ENCODE peak calls at places on chromosomes 1 and 21, in seven cellular contexts. One of them, this sample, is unnamed.
A peak's percentile ranks its signal among the peaks of the same experiment; 100 is the strongest.

GRCh38 chr21:42338730-42339715 is 11.8 kb downstream of the TFF2 start:
- DNase-seq in A549: no peak
- DNase-seq in aorta: no peak
- DNase-seq in tibial nerve: no peak
- DNase-seq in thoracic aorta: no peak
- DNase-seq in sigmoid colon: peak; percentile 53
- DNase-seq in cardiac muscle cell: no peak
- DNase-seq in this sample: no peak

GRCh38 chr1:226736908-226737818 is 1.9 kb downstream of the ITPKB start:
- DNase-seq in A549: no peak
- DNase-seq in aorta: peak; percentile 71
- DNase-seq in tibial nerve: no peak
- DNase-seq in thoracic aorta: no peak
- DNase-seq in sigmoid colon: peak; percentile 78
- DNase-seq in cardiac muscle cell: peak; percentile 74
- DNase-seq in this sample: peak; percentile 56

GRCh38 chr1:194795917-194796593 is 1609.6 kb upstream of the B3GALT2 start:
- DNase-seq in A549: no peak
- DNase-seq in aorta: no peak
- DNase-seq in tibial nerve: no peak
- DNase-seq in thoracic aorta: no peak
- DNase-seq in sigmoid colon: no peak
- DNase-seq in cardiac muscle cell: no peak
- DNase-seq in this sample: no peak

GRCh38 chr1:214224605-214225354 is 56.2 kb upstream of the SMYD2 start:
- DNase-seq in A549: no peak
- DNase-seq in aorta: no peak
- DNase-seq in tibial nerve: no peak
- DNase-seq in thoracic aorta: no peak
- DNase-seq in sigmoid colon: no peak
- DNase-seq in cardiac muscle cell: peak; percentile 14
- DNase-seq in this sample: no peak

GRCh38 chr1:55965981-55966461 is 613.3 kb downstream of the PLPP3 start:
- DNase-seq in A549: no peak
- DNase-seq in aorta: no peak
- DNase-seq in tibial nerve: no peak
- DNase-seq in thoracic aorta: no peak
- DNase-seq in sigmoid colon: no peak
- DNase-seq in cardiac muscle cell: no peak
- DNase-seq in this sample: no peak

GRCh38 chr1:183323849-183324683 is 94.1 kb downstream of the NMNAT2 start:
- DNase-seq in A549: no peak
- DNase-seq in aorta: no peak
- DNase-seq in tibial nerve: no peak
- DNase-seq in thoracic aorta: no peak
- DNase-seq in sigmoid colon: no peak
- DNase-seq in cardiac muscle cell: no peak
- DNase-seq in this sample: no peak

GRCh38 chr1:84525738-84526137 is 19.4 kb upstream of the GNG5 start:
- DNase-seq in A549: no peak
- DNase-seq in aorta: no peak
- DNase-seq in tibial nerve: no peak
- DNase-seq in thoracic aorta: no peak
- DNase-seq in sigmoid colon: no peak
- DNase-seq in cardiac muscle cell: no peak
- DNase-seq in this sample: no peak

GRCh38 chr1:145946477-145946986 is 11.3 kb downstream of the LIX1L start:
- DNase-seq in A549: no peak
- DNase-seq in aorta: no peak
- DNase-seq in tibial nerve: no peak
- DNase-seq in thoracic aorta: no peak
- DNase-seq in sigmoid colon: no peak
- DNase-seq in cardiac muscle cell: no peak
- DNase-seq in this sample: no peak

GRCh38 chr1:223849352-223849751 is 3.6 kb upstream of the TP53BP2 start:
- DNase-seq in A549: no peak
- DNase-seq in aorta: no peak
- DNase-seq in tibial nerve: no peak
- DNase-seq in thoracic aorta: no peak
- DNase-seq in sigmoid colon: no peak
- DNase-seq in cardiac muscle cell: no peak
- DNase-seq in this sample: no peak

GRCh38 chr1:150528997-150529396 is 13.4 kb downstream of the FALEC start:
- DNase-seq in A549: no peak
- DNase-seq in aorta: peak; percentile 15
- DNase-seq in tibial nerve: no peak
- DNase-seq in thoracic aorta: no peak
- DNase-seq in sigmoid colon: no peak
- DNase-seq in cardiac muscle cell: no peak
- DNase-seq in this sample: no peak

GRCh38 chr1:39639333-39640130 is at the start of gene HEYL:
- DNase-seq in A549: peak; percentile 86
- DNase-seq in aorta: peak; percentile 85
- DNase-seq in tibial nerve: peak; percentile 32
- DNase-seq in thoracic aorta: peak; percentile 26
- DNase-seq in sigmoid colon: peak; percentile 82
- DNase-seq in cardiac muscle cell: peak; percentile 70
- DNase-seq in this sample: no peak

GRCh38 chr1:209567788-209568187 is 15.7 kb upstream of the CAMK1G start:
- DNase-seq in A549: no peak
- DNase-seq in aorta: no peak
- DNase-seq in tibial nerve: no peak
- DNase-seq in thoracic aorta: no peak
- DNase-seq in sigmoid colon: no peak
- DNase-seq in cardiac muscle cell: peak; percentile 20
- DNase-seq in this sample: no peak

GRCh38 chr1:43238991-43239469 is 30.8 kb upstream of the TMEM125 start:
- DNase-seq in A549: no peak
- DNase-seq in aorta: no peak
- DNase-seq in tibial nerve: no peak
- DNase-seq in thoracic aorta: no peak
- DNase-seq in sigmoid colon: no peak
- DNase-seq in cardiac muscle cell: no peak
- DNase-seq in this sample: no peak

GRCh38 chr1:182170941-182171461 is 109.5 kb upstream of the ZNF648 start:
- DNase-seq in A549: no peak
- DNase-seq in aorta: no peak
- DNase-seq in tibial nerve: no peak
- DNase-seq in thoracic aorta: no peak
- DNase-seq in sigmoid colon: no peak
- DNase-seq in cardiac muscle cell: no peak
- DNase-seq in this sample: no peak

GRCh38 chr1:151533870-151534269 is 6.2 kb upstream of the TUFT1 start:
- DNase-seq in A549: no peak
- DNase-seq in aorta: no peak
- DNase-seq in tibial nerve: no peak
- DNase-seq in thoracic aorta: no peak
- DNase-seq in sigmoid colon: no peak
- DNase-seq in cardiac muscle cell: no peak
- DNase-seq in this sample: no peak

GRCh38 chr1:94555091-94555490 is 13.5 kb upstream of the F3 start:
- DNase-seq in A549: no peak
- DNase-seq in aorta: no peak
- DNase-seq in tibial nerve: no peak
- DNase-seq in thoracic aorta: no peak
- DNase-seq in sigmoid colon: no peak
- DNase-seq in cardiac muscle cell: no peak
- DNase-seq in this sample: no peak
- H3K27ac ChIP-seq in A549: no peak overlapping the region
- H3K27ac ChIP-seq in aorta: no peak overlapping the region
- H3K27ac ChIP-seq in tibial nerve: no peak overlapping the region
- H3K27ac ChIP-seq in thoracic aorta: no peak overlapping the region
- H3K27ac ChIP-seq in sigmoid colon: no peak overlapping the region
- H3K27ac ChIP-seq in cardiac muscle cell: no peak overlapping the region
- H3K27ac ChIP-seq in this sample: no peak overlapping the region

DNA sequence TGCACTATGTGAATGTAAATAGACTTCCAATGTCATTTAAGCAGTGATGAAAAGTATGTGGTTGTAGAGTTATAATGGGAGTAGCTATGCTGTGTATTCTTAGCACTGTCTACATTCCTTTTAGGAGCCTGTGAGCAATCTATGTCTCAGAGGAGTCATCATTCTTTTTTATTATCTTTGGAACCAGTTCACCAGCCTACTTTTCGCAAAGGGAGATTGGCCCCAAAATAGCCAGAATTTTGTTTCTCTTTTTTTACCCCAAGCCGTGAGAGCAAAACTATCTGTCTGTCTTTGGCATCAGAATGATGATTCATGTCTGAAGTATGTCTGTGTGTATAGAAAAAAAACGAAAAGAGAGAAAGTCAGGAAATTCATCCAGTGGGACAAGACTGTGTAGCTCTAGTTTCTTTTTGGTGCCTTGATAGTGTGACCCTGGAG is 44.2 kb downstream of the OSBPL9 start:
- DNase-seq in A549: peak; percentile 23
- DNase-seq in aorta: no peak
- DNase-seq in tibial nerve: no peak
- DNase-seq in thoracic aorta: no peak
- DNase-seq in sigmoid colon: no peak
- DNase-seq in cardiac muscle cell: peak; percentile 22
- DNase-seq in this sample: no peak
- H3K27ac ChIP-seq in A549: peak overlapping the region; percentile 70
- H3K27ac ChIP-seq in aorta: peak overlapping the region; percentile 28
- H3K27ac ChIP-seq in tibial nerve: no peak overlapping the region
- H3K27ac ChIP-seq in thoracic aorta: peak overlapping the region; percentile 71
- H3K27ac ChIP-seq in sigmoid colon: peak overlapping the region; percentile 61
- H3K27ac ChIP-seq in cardiac muscle cell: peak overlapping the region; percentile 83
- H3K27ac ChIP-seq in this sample: no peak overlapping the region

GRCh38 chr21:43786423-43787179 is 2.8 kb upstream of the RRP1 start:
- DNase-seq in A549: no peak
- DNase-seq in aorta: no peak
- DNase-seq in tibial nerve: no peak
- DNase-seq in thoracic aorta: no peak
- DNase-seq in sigmoid colon: no peak
- DNase-seq in cardiac muscle cell: no peak
- DNase-seq in this sample: no peak
- H3K27ac ChIP-seq in A549: no peak overlapping the region
- H3K27ac ChIP-seq in aorta: no peak overlapping the region
- H3K27ac ChIP-seq in tibial nerve: no peak overlapping the region
- H3K27ac ChIP-seq in thoracic aorta: no peak overlapping the region
- H3K27ac ChIP-seq in sigmoid colon: no peak overlapping the region
- H3K27ac ChIP-seq in cardiac muscle cell: no peak overlapping the region
- H3K27ac ChIP-seq in this sample: no peak overlapping the region

GRCh38 chr21:34704119-34704518 is 35.3 kb downstream of the CLIC6 start:
- DNase-seq in A549: no peak
- DNase-seq in aorta: no peak
- DNase-seq in tibial nerve: peak; percentile 38
- DNase-seq in thoracic aorta: no peak
- DNase-seq in sigmoid colon: no peak
- DNase-seq in cardiac muscle cell: no peak
- DNase-seq in this sample: no peak
- H3K27ac ChIP-seq in A549: no peak overlapping the region
- H3K27ac ChIP-seq in aorta: no peak overlapping the region
- H3K27ac ChIP-seq in tibial nerve: no peak overlapping the region
- H3K27ac ChIP-seq in thoracic aorta: no peak overlapping the region
- H3K27ac ChIP-seq in sigmoid colon: no peak overlapping the region
- H3K27ac ChIP-seq in cardiac muscle cell: no peak overlapping the region
- H3K27ac ChIP-seq in this sample: no peak overlapping the region

GRCh38 chr1:208055535-208055934 is 144.6 kb upstream of the CD34 start:
- DNase-seq in A549: no peak
- DNase-seq in aorta: no peak
- DNase-seq in tibial nerve: no peak
- DNase-seq in thoracic aorta: no peak
- DNase-seq in sigmoid colon: no peak
- DNase-seq in cardiac muscle cell: no peak
- DNase-seq in this sample: no peak
- H3K27ac ChIP-seq in A549: no peak overlapping the region
- H3K27ac ChIP-seq in aorta: no peak overlapping the region
- H3K27ac ChIP-seq in tibial nerve: no peak overlapping the region
- H3K27ac ChIP-seq in thoracic aorta: no peak overlapping the region
- H3K27ac ChIP-seq in sigmoid colon: no peak overlapping the region
- H3K27ac ChIP-seq in cardiac muscle cell: no peak overlapping the region
- H3K27ac ChIP-seq in this sample: no peak overlapping the region

DNA sequence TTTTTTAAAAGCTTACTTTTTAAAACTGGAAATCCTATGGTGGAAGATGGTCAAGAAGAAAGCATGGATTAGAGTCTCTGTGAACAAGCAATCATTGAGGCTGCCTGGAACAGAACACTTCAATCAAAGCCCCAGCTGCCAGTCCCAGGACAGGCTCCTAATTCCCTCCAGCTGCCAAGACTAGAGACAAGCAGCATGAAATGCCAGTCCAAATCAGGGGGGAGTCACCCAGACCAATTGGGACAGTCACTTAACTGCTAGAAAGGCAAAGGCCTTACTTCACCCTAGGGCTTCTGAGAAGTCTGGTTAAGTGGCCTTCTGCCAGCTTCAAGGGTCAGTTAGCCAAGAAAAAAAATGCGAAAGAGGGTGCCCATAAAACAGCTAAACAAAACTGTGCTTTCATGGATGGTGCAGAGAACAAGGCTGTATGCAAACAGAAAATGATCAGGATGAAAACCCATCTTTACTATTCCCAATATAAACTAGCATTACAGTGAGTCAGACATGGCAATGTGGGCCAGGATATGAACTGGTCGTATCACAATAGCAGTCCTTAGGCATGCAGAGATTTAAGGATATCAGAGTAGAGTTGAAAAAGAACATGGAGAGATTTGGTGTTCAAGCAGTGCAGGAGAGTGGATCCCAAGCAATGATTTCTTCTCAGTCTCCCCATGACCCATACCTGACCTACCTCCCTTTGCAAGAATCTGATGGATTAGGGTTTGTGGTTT is 31.0 kb upstream of the MAN1A2 start:
- DNase-seq in A549: no peak
- DNase-seq in aorta: no peak
- DNase-seq in tibial nerve: no peak
- DNase-seq in thoracic aorta: no peak
- DNase-seq in sigmoid colon: no peak
- DNase-seq in cardiac muscle cell: no peak
- DNase-seq in this sample: peak; percentile 4
- H3K27ac ChIP-seq in A549: no peak overlapping the region
- H3K27ac ChIP-seq in aorta: no peak overlapping the region
- H3K27ac ChIP-seq in tibial nerve: no peak overlapping the region
- H3K27ac ChIP-seq in thoracic aorta: no peak overlapping the region
- H3K27ac ChIP-seq in sigmoid colon: no peak overlapping the region
- H3K27ac ChIP-seq in cardiac muscle cell: no peak overlapping the region
- H3K27ac ChIP-seq in this sample: peak overlapping the region; percentile 8

This sample was measured in substantia nigra.